ENCODE peak calls at places on chromosomes 6 and 20, in ten cellular contexts. J is CD8-positive, alpha-beta T cell; E is fibroblast of pulmonary artery; T is A673; Q is Karpas-422; O is fibroblast of villous mesenchyme; R is lower leg skin; B is dorsolateral prefrontal cortex; M is Jurkat, Clone E6-1; P is SJSA1. X is an unnamed sample.

GRCh38 chr6:39054577-39055142 is 6.1 kb downstream of the GLP1R start:
- DNase-seq in J (no peak), O (no peak), E (no peak), R (no peak), B (no peak), T (no peak), P (no peak), Q (no peak), M (no peak), X (no peak)

GRCh38 chr6:105783333-105783945 is 302.7 kb upstream of the PRDM1 start:
- DNase-seq in O (no peak), E (no peak), P (no peak), M (no peak), Q (no peak), T (no peak), R (no peak), J (no peak), B (no peak), X (no peak)

GRCh38 chr6:113586966-113587699 is 270.0 kb upstream of the MARCKS start:
- DNase-seq in P (no peak), J (no peak), E (no peak), T (peak), O (no peak), Q (no peak), M (no peak), R (no peak), B (no peak), X (no peak)

GRCh38 chr20:5504061-5504739 is 187.4 kb upstream of the PROKR2 start:
- DNase-seq in J (no peak), Q (no peak), M (no peak), R (peak), E (peak), T (peak), B (peak), P (peak), O (peak), X (no peak)

GRCh38 chr6:117840541-117840983 is 66.5 kb upstream of the SLC35F1 start:
- DNase-seq in Q (peak), R (no peak), B (no peak), T (peak), J (no peak), O (peak), P (peak), M (peak), E (peak), X (no peak)

GRCh38 chr6:98641929-98642328 is 192.4 kb upstream of the POU3F2 start:
- DNase-seq in J (no peak), E (no peak), T (no peak), O (no peak), M (no peak), R (no peak), P (peak), Q (no peak), B (peak), X (no peak)

GRCh38 chr20:11274137-11274536 is 600.3 kb upstream of the JAG1 start:
- DNase-seq in T (peak), M (peak), Q (peak), P (peak), J (no peak), B (no peak), R (no peak), E (peak), O (peak), X (peak)

GRCh38 chr6:123742626-123743025 is 61.0 kb upstream of the NKAIN2 start:
- DNase-seq in T (no peak), E (no peak), P (no peak), Q (no peak), R (no peak), B (no peak), J (no peak), O (no peak), M (no peak), X (no peak)

GRCh38 chr20:14644698-14645097 is 307.3 kb upstream of the FLRT3 start:
- DNase-seq in P (no peak), E (no peak), B (no peak), T (no peak), M (no peak), J (no peak), Q (no peak), O (no peak), R (no peak), X (no peak)

GRCh38 chr20:1949711-1950110 is 44.1 kb downstream of the PDYN start:
- DNase-seq in J (no peak), T (no peak), B (no peak), E (no peak), O (no peak), R (peak), Q (no peak), M (no peak), P (no peak), X (no peak)

GRCh38 chr6:143603474-143603873 is 74.3 kb upstream of the PHACTR2 start:
- DNase-seq in J (no peak), B (no peak), O (peak), R (no peak), P (no peak), E (no peak), M (no peak), T (no peak), Q (no peak), X (no peak)

GRCh38 chr6:5341845-5342244 is 80.5 kb downstream of the FARS2 start:
- DNase-seq in P (no peak), T (no peak), M (no peak), Q (no peak), B (no peak), O (no peak), R (no peak), J (no peak), E (no peak), X (no peak)

GRCh38 chr6:38133932-38134703 is 314.6 kb downstream of the ZFAND3 start:
- DNase-seq in P (no peak), M (no peak), Q (no peak), O (no peak), E (no peak), R (no peak), B (no peak), J (no peak), T (no peak), X (no peak)

GRCh38 chr6:140002406-140003022 is 628.1 kb upstream of the CITED2 start:
- DNase-seq in P (peak), R (no peak), M (no peak), E (no peak), B (no peak), Q (no peak), O (peak), J (no peak), T (no peak), X (peak)

GRCh38 chr6:25050356-25050755 is 114.6 kb upstream of the RIPOR2 start:
- DNase-seq in M (peak), E (peak), T (peak), B (no peak), R (no peak), J (peak), O (peak), Q (peak), P (peak), X (no peak)

GRCh38 chr6:12395898-12396297 is 105.7 kb downstream of the EDN1 start:
- DNase-seq in T (no peak), M (no peak), O (peak), Q (no peak), E (peak), J (no peak), R (no peak), P (no peak), B (no peak), X (no peak)

GRCh38 chr6:91087864-91088263 is 501.0 kb upstream of the MAP3K7 start:
- DNase-seq in M (no peak), R (no peak), P (no peak), T (no peak), J (no peak), E (no peak), O (no peak), B (no peak), Q (no peak), X (no peak)

DNA sequence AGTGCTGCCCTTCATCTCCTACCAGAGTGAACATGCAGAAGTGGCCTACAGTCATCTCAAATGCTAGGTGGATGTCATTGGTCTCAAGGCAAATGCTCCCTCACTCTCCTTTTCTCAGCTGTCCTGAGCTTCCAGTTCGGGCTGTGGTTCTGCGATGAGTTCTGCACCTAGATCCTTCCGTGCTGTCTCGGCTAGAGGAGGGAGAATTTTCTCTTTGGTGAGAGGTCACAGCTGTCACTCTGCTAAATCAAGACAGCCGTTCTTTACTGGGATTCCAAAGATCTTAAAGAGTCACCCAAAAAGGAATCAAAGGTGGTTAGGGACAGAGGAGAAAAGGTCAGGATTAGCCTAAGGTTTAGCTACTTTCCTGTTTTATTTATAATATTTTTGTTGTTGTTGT is 2.9 kb downstream of the WRNIP1 start:
- DNase-seq in J (no peak), B (no peak), Q (no peak), O (no peak), E (no peak), M (no peak), R (no peak), T (no peak), P (no peak), X (no peak)
- H3K4me3 ChIP-seq in J (peak), B (peak), Q (peak), O (peak), E (peak), M (no peak), R (no peak), T (peak), P (peak), X (no peak)

GRCh38 chr6:15310680-15311079 is 64.8 kb downstream of the JARID2 start:
- DNase-seq in T (no peak), R (no peak), E (no peak), P (no peak), Q (no peak), O (no peak), M (no peak), B (no peak), J (no peak), X (no peak)

GRCh38 chr6:15308445-15309213 is 62.8 kb downstream of the JARID2 start:
- DNase-seq in Q (no peak), J (no peak), R (no peak), O (no peak), B (no peak), E (peak), P (no peak), M (no peak), T (peak), X (no peak)

GRCh38 chr6:15309611-15310283 is 63.9 kb downstream of the JARID2 start:
- DNase-seq in P (no peak), R (no peak), T (no peak), B (no peak), J (no peak), O (no peak), E (no peak), M (no peak), Q (no peak), X (no peak)

GRCh38 chr6:15313367-15313766 is 67.5 kb downstream of the JARID2 start:
- DNase-seq in T (peak), P (no peak), Q (no peak), O (no peak), M (no peak), R (no peak), E (no peak), J (no peak), B (peak), X (no peak)

DNA sequence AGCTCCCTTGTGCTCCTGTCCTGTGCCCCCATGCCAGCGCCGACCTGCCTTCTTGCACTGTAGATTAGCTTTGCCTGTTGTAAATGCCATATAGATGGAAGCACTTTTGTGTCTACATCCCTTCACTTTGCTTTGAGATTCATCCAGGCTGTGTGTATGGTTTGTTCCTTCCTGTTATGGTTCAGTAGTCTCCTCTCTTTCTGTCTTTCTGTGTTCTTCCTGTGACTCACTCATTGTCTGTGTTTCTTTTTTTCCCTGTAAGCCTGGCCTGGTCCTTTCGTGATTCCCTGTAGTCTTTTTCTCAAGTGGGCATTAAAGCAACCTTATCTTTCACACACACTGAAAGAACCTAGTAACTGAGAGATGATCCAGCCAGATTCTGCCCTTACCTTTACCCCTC is 66.6 kb downstream of the JARID2 start:
- DNase-seq in T (peak), P (peak), Q (no peak), B (no peak), J (no peak), E (peak), R (no peak), M (no peak), O (no peak), X (no peak)
- H3K4me3 ChIP-seq in T (no peak), P (no peak), Q (no peak), B (no peak), J (no peak), E (no peak), R (no peak), M (no peak), O (no peak), X (no peak)

GRCh38 chr6:145733770-145734169 is 1.6 kb downstream of the EPM2A start:
- DNase-seq in M (no peak), E (no peak), J (no peak), R (no peak), B (no peak), P (peak), T (peak), Q (no peak), O (no peak), X (no peak)
- H3K4me3 ChIP-seq in M (peak), E (peak), J (no peak), R (no peak), B (peak), P (peak), T (peak), Q (peak), O (no peak), X (no peak)

DNA sequence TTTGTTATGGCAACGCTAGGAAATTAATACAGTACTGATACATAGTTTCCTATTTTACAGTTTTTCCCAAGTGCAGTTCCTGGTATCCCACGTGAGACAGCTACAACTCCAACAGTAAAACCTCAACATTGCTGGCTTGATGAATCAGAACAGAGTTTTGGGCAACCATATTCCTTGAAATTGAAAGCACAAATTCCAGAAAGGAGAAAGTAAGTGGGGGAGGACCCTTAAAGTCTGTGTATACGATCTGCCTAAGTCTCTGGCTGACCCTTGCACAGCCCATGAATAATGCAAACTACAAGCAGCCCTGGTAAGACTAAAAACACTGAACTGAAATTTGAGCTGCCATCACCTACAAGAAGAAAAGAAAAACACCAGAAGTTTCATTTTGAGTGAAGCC is 505.0 kb upstream of the NRSN1 start:
- DNase-seq in O (peak), P (no peak), Q (no peak), T (peak), J (no peak), R (no peak), M (no peak), B (no peak), E (no peak), X (no peak)
- H3K4me3 ChIP-seq in O (no peak), P (no peak), Q (no peak), T (no peak), J (no peak), R (no peak), M (no peak), B (no peak), E (no peak), X (no peak)

DNA sequence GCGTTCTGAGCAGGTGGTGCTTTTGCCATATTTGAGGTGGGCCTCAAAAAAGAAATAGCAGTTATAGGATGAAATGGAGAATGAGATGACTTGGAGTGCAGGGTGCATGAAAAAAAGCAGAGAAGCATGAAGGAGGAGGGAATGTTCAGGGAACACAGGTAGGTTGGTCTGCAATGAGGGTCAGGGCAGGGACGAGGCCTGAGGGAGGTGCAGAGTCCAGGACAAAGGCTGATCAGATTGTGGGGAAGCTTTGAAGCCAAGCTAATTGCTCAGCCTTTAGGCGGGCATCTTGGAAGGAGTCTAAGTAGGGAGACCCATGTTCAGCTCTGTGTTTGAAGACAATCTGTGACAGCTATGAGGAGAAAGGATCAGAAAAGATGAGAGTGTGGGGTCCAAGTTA is 12.0 kb downstream of the TRAM2 start:
- DNase-seq in J (no peak), R (no peak), O (no peak), T (no peak), M (no peak), B (no peak), P (no peak), Q (no peak), E (no peak), X (no peak)
- H3K4me3 ChIP-seq in J (no peak), R (no peak), O (no peak), T (no peak), M (no peak), B (no peak), P (no peak), Q (no peak), E (no peak), X (no peak)

X was measured in AG09309.